ENCODE peak calls at places on chromosomes 5 and 9, in ten cellular contexts. One of them, this sample, is unnamed.

GRCh38 chr5:77076961-77077820 is 9.9 kb downstream of the ZBED3 start:
- DNase-seq in glutamatergic neuron: peak
- DNase-seq in NCI-H1105 treated with DMSO at 0.1 percent for 48 hours: peak
- DNase-seq in stimulated activated CD8-positive, alpha-beta memory T cell treated with anti-CD3 and anti-CD28 coated beads, Interleukin-7, amount 100 ng/mL, for 1 hour: no peak
- DNase-seq in substantia nigra: peak
- DNase-seq in GM12891: peak
- DNase-seq in Calu3: peak
- DNase-seq in ELR: peak
- DNase-seq in anterior cingulate cortex: no peak
- DNase-seq in GDM1: no peak
- DNase-seq in this sample: peak

GRCh38 chr5:111173476-111173875 is 50.7 kb upstream of the CAMK4 start:
- DNase-seq in ELR: no peak
- DNase-seq in anterior cingulate cortex: no peak
- DNase-seq in substantia nigra: no peak
- DNase-seq in GM12891: no peak
- DNase-seq in Calu3: no peak
- DNase-seq in glutamatergic neuron: no peak
- DNase-seq in GDM1: no peak
- DNase-seq in NCI-H1105 treated with DMSO at 0.1 percent for 48 hours: no peak
- DNase-seq in stimulated activated CD8-positive, alpha-beta memory T cell treated with anti-CD3 and anti-CD28 coated beads, Interleukin-7, amount 100 ng/mL, for 1 hour: no peak
- DNase-seq in this sample: no peak

GRCh38 chr5:85395526-85395925 is 1010.8 kb upstream of the EDIL3 start:
- DNase-seq in anterior cingulate cortex: no peak
- DNase-seq in Calu3: no peak
- DNase-seq in substantia nigra: no peak
- DNase-seq in ELR: no peak
- DNase-seq in GM12891: no peak
- DNase-seq in stimulated activated CD8-positive, alpha-beta memory T cell treated with anti-CD3 and anti-CD28 coated beads, Interleukin-7, amount 100 ng/mL, for 1 hour: no peak
- DNase-seq in GDM1: no peak
- DNase-seq in glutamatergic neuron: no peak
- DNase-seq in NCI-H1105 treated with DMSO at 0.1 percent for 48 hours: no peak
- DNase-seq in this sample: no peak

GRCh38 chr5:113421643-113422132 is 13.1 kb downstream of the TSSK1B start:
- DNase-seq in Calu3: no peak
- DNase-seq in GM12891: no peak
- DNase-seq in stimulated activated CD8-positive, alpha-beta memory T cell treated with anti-CD3 and anti-CD28 coated beads, Interleukin-7, amount 100 ng/mL, for 1 hour: no peak
- DNase-seq in GDM1: no peak
- DNase-seq in glutamatergic neuron: no peak
- DNase-seq in ELR: no peak
- DNase-seq in substantia nigra: no peak
- DNase-seq in anterior cingulate cortex: no peak
- DNase-seq in NCI-H1105 treated with DMSO at 0.1 percent for 48 hours: no peak
- DNase-seq in this sample: no peak

GRCh38 chr5:181173420-181174342 is 26.3 kb downstream of the OR2V2 start:
- DNase-seq in GM12891: no peak
- DNase-seq in anterior cingulate cortex: no peak
- DNase-seq in glutamatergic neuron: no peak
- DNase-seq in substantia nigra: no peak
- DNase-seq in stimulated activated CD8-positive, alpha-beta memory T cell treated with anti-CD3 and anti-CD28 coated beads, Interleukin-7, amount 100 ng/mL, for 1 hour: no peak
- DNase-seq in Calu3: peak
- DNase-seq in NCI-H1105 treated with DMSO at 0.1 percent for 48 hours: no peak
- DNase-seq in ELR: peak
- DNase-seq in GDM1: no peak
- DNase-seq in this sample: peak

GRCh38 chr5:128782446-128782845 is 182.8 kb upstream of the SLC27A6 start:
- DNase-seq in anterior cingulate cortex: no peak
- DNase-seq in GDM1: no peak
- DNase-seq in NCI-H1105 treated with DMSO at 0.1 percent for 48 hours: peak
- DNase-seq in substantia nigra: peak
- DNase-seq in Calu3: peak
- DNase-seq in stimulated activated CD8-positive, alpha-beta memory T cell treated with anti-CD3 and anti-CD28 coated beads, Interleukin-7, amount 100 ng/mL, for 1 hour: no peak
- DNase-seq in ELR: peak
- DNase-seq in GM12891: no peak
- DNase-seq in glutamatergic neuron: no peak
- DNase-seq in this sample: no peak

GRCh38 chr9:6218099-6218502 is 2.5 kb downstream of the IL33 start:
- DNase-seq in stimulated activated CD8-positive, alpha-beta memory T cell treated with anti-CD3 and anti-CD28 coated beads, Interleukin-7, amount 100 ng/mL, for 1 hour: no peak
- DNase-seq in substantia nigra: no peak
- DNase-seq in glutamatergic neuron: no peak
- DNase-seq in anterior cingulate cortex: no peak
- DNase-seq in GM12891: no peak
- DNase-seq in ELR: peak
- DNase-seq in GDM1: no peak
- DNase-seq in NCI-H1105 treated with DMSO at 0.1 percent for 48 hours: no peak
- DNase-seq in Calu3: no peak
- DNase-seq in this sample: no peak

GRCh38 chr9:131475956-131476776 is 26.6 kb upstream of the POMT1 start:
- DNase-seq in ELR: no peak
- DNase-seq in glutamatergic neuron: no peak
- DNase-seq in substantia nigra: no peak
- DNase-seq in GM12891: no peak
- DNase-seq in Calu3: no peak
- DNase-seq in stimulated activated CD8-positive, alpha-beta memory T cell treated with anti-CD3 and anti-CD28 coated beads, Interleukin-7, amount 100 ng/mL, for 1 hour: no peak
- DNase-seq in GDM1: no peak
- DNase-seq in NCI-H1105 treated with DMSO at 0.1 percent for 48 hours: no peak
- DNase-seq in anterior cingulate cortex: no peak
- DNase-seq in this sample: no peak

GRCh38 chr9:135812961-135813360 is 94.4 kb downstream of the CAMSAP1 start:
- DNase-seq in GM12891: no peak
- DNase-seq in Calu3: no peak
- DNase-seq in ELR: no peak
- DNase-seq in NCI-H1105 treated with DMSO at 0.1 percent for 48 hours: no peak
- DNase-seq in GDM1: no peak
- DNase-seq in glutamatergic neuron: no peak
- DNase-seq in stimulated activated CD8-positive, alpha-beta memory T cell treated with anti-CD3 and anti-CD28 coated beads, Interleukin-7, amount 100 ng/mL, for 1 hour: no peak
- DNase-seq in substantia nigra: no peak
- DNase-seq in anterior cingulate cortex: no peak
- DNase-seq in this sample: no peak

GRCh38 chr5:56610093-56610698 is 205.2 kb upstream of the MAP3K1 start:
- DNase-seq in Calu3: no peak
- DNase-seq in substantia nigra: no peak
- DNase-seq in GM12891: no peak
- DNase-seq in NCI-H1105 treated with DMSO at 0.1 percent for 48 hours: no peak
- DNase-seq in anterior cingulate cortex: no peak
- DNase-seq in glutamatergic neuron: no peak
- DNase-seq in GDM1: no peak
- DNase-seq in stimulated activated CD8-positive, alpha-beta memory T cell treated with anti-CD3 and anti-CD28 coated beads, Interleukin-7, amount 100 ng/mL, for 1 hour: no peak
- DNase-seq in ELR: no peak
- DNase-seq in this sample: peak

GRCh38 chr5:83473344-83474169 is 2.0 kb downstream of the VCAN start:
- DNase-seq in NCI-H1105 treated with DMSO at 0.1 percent for 48 hours: peak
- DNase-seq in GDM1: peak
- DNase-seq in glutamatergic neuron: peak
- DNase-seq in anterior cingulate cortex: peak
- DNase-seq in Calu3: peak
- DNase-seq in substantia nigra: peak
- DNase-seq in stimulated activated CD8-positive, alpha-beta memory T cell treated with anti-CD3 and anti-CD28 coated beads, Interleukin-7, amount 100 ng/mL, for 1 hour: no peak
- DNase-seq in ELR: peak
- DNase-seq in GM12891: peak
- DNase-seq in this sample: peak

GRCh38 chr5:100004969-100005368 is 530.2 kb upstream of the FAM174A start:
- DNase-seq in stimulated activated CD8-positive, alpha-beta memory T cell treated with anti-CD3 and anti-CD28 coated beads, Interleukin-7, amount 100 ng/mL, for 1 hour: no peak
- DNase-seq in GDM1: no peak
- DNase-seq in ELR: no peak
- DNase-seq in anterior cingulate cortex: no peak
- DNase-seq in GM12891: no peak
- DNase-seq in glutamatergic neuron: no peak
- DNase-seq in NCI-H1105 treated with DMSO at 0.1 percent for 48 hours: no peak
- DNase-seq in Calu3: peak
- DNase-seq in substantia nigra: no peak
- DNase-seq in this sample: no peak

GRCh38 chr5:180070726-180071417 is 687 bp downstream of the RNF130 start:
- DNase-seq in GM12891: no peak
- DNase-seq in substantia nigra: no peak
- DNase-seq in GDM1: peak
- DNase-seq in glutamatergic neuron: peak
- DNase-seq in stimulated activated CD8-positive, alpha-beta memory T cell treated with anti-CD3 and anti-CD28 coated beads, Interleukin-7, amount 100 ng/mL, for 1 hour: no peak
- DNase-seq in NCI-H1105 treated with DMSO at 0.1 percent for 48 hours: peak
- DNase-seq in ELR: peak
- DNase-seq in anterior cingulate cortex: no peak
- DNase-seq in Calu3: peak
- DNase-seq in this sample: no peak